ENCODE peak calls at places on chromosomes 16 and 17, in ten cellular contexts. K, M, A, O, Q, X, T, B, V and S are unnamed samples.

GRCh38 chr17:59668816-59669215 is 38.4 kb downstream of the PTRH2 start:
- DNase-seq in K (no peak), Q (no peak), T (no peak), X (no peak), O (no peak), B (no peak), V (no peak), M (no peak), A (no peak), S (no peak)

GRCh38 chr17:47896672-47897490 is 845 bp downstream of the SP2 start:
- DNase-seq in M (no peak), V (no peak), Q (no peak), B (no peak), X (no peak), A (no peak), T (no peak), O (no peak), K (no peak), S (no peak)

GRCh38 chr16:11964761-11965539 is at the start of gene TNFRSF17:
- DNase-seq in M (no peak), T (no peak), A (no peak), K (no peak), V (no peak), X (no peak), Q (no peak), O (no peak), B (peak), S (no peak)

GRCh38 chr17:82858376-82859126 is 18.7 kb upstream of the ZNF750 start:
- DNase-seq in M (no peak), T (no peak), A (peak), Q (peak), O (no peak), X (peak), B (no peak), V (peak), K (no peak), S (no peak)

GRCh38 chr16:88356727-88357199 is 26.0 kb upstream of the ZNF469 start:
- DNase-seq in T (no peak), X (peak), V (no peak), M (no peak), K (no peak), Q (no peak), B (no peak), A (peak), O (peak), S (no peak)

GRCh38 chr16:30051518-30051917 is 14.0 kb upstream of the ALDOA start:
- DNase-seq in K (no peak), Q (no peak), B (no peak), O (no peak), V (no peak), T (no peak), A (no peak), M (no peak), X (no peak), S (no peak)

GRCh38 chr17:37273419-37274051 is 102.2 kb upstream of the C17orf78 start:
- DNase-seq in O (peak), V (no peak), B (no peak), X (no peak), A (no peak), K (no peak), M (no peak), Q (no peak), T (no peak), S (no peak)

GRCh38 chr16:58464916-58465731 is 34.8 kb upstream of the NDRG4 start:
- DNase-seq in A (no peak), Q (no peak), O (peak), T (no peak), K (peak), X (no peak), M (peak), V (no peak), B (no peak), S (no peak)

GRCh38 chr17:61634942-61635538 is 44.0 kb upstream of the NACA2 start:
- DNase-seq in A (no peak), B (no peak), T (no peak), O (no peak), Q (no peak), M (no peak), X (no peak), V (no peak), K (no peak), S (no peak)

GRCh38 chr17:8142887-8143580 is 9.2 kb downstream of the PER1 start:
- DNase-seq in K (no peak), X (peak), B (no peak), A (peak), O (no peak), M (no peak), V (no peak), T (no peak), Q (no peak), S (no peak)

GRCh38 chr16:75108792-75109731 is 7.5 kb downstream of the LDHD start:
- DNase-seq in Q (peak), A (peak), X (peak), B (peak), O (no peak), K (no peak), T (no peak), V (peak), M (peak), S (no peak)

GRCh38 chr16:67409631-67410030 is 6.6 kb downstream of the ZDHHC1 start:
- DNase-seq in A (no peak), V (no peak), K (no peak), Q (no peak), M (no peak), B (no peak), X (no peak), O (no peak), T (no peak), S (no peak)

GRCh38 chr16:4514606-4515005 is 24.0 kb downstream of the CDIP1 start:
- DNase-seq in K (no peak), X (peak), V (no peak), A (no peak), T (no peak), M (no peak), O (no peak), Q (no peak), B (no peak), S (no peak)

GRCh38 chr17:17359271-17359670 is 56.1 kb downstream of the NT5M start:
- DNase-seq in O (no peak), X (no peak), T (no peak), Q (no peak), K (no peak), B (no peak), M (no peak), V (no peak), A (no peak), S (no peak)

GRCh38 chr17:17710728-17711541 is 29.7 kb downstream of the RAI1 start:
- DNase-seq in B (no peak), T (peak), K (no peak), A (peak), X (no peak), O (peak), V (no peak), Q (no peak), M (no peak), S (no peak)

GRCh38 chr16:87416826-87417471 is 24.8 kb downstream of the MAP1LC3B start:
- DNase-seq in V (peak), Q (peak), K (no peak), X (no peak), B (peak), M (no peak), O (peak), T (no peak), A (peak), S (no peak)

GRCh38 chr16:57178793-57179212 is 7.0 kb downstream of the PSME3IP1 start:
- DNase-seq in A (no peak), X (no peak), Q (no peak), M (no peak), T (no peak), V (no peak), O (no peak), B (no peak), K (no peak), S (no peak)

GRCh38 chr17:72479113-72479512 is 358.3 kb downstream of the SOX9 start:
- DNase-seq in X (no peak), T (no peak), V (no peak), A (no peak), K (no peak), B (peak), Q (no peak), O (no peak), M (no peak), S (no peak)

GRCh38 chr16:30669026-30670000 is 11.1 kb downstream of the FBRS start:
- DNase-seq in M (no peak), T (no peak), X (peak), Q (no peak), B (no peak), V (no peak), K (no peak), A (no peak), O (no peak), S (no peak)

GRCh38 chr16:12390074-12390473 is 413.5 kb downstream of the SNX29 start:
- DNase-seq in A (no peak), B (no peak), T (no peak), X (no peak), K (no peak), V (no peak), M (no peak), O (no peak), Q (no peak), S (no peak)

GRCh38 chr17:40486513-40487370 is 14.7 kb downstream of the TNS4 start:
- DNase-seq in V (no peak), T (no peak), O (no peak), A (no peak), M (no peak), B (no peak), K (no peak), Q (no peak), X (no peak), S (no peak)

GRCh38 chr16:27333549-27333948 is 19.8 kb downstream of the IL4R start:
- DNase-seq in A (no peak), X (no peak), T (no peak), K (no peak), M (no peak), Q (no peak), B (no peak), V (no peak), O (no peak), S (no peak)

GRCh38 chr16:3876695-3877094 is 3.8 kb downstream of the CREBBP start:
- DNase-seq in K (no peak), O (no peak), Q (no peak), T (no peak), M (no peak), X (no peak), B (no peak), V (no peak), A (no peak), S (no peak)

GRCh38 chr17:67180275-67180674 is 64.7 kb downstream of the HELZ start:
- DNase-seq in M (no peak), A (no peak), T (no peak), X (no peak), B (no peak), K (no peak), Q (no peak), O (no peak), V (no peak), S (no peak)

GRCh38 chr16:12573730-12574383 is 229.8 kb downstream of the CPPED1 start:
- DNase-seq in X (no peak), M (peak), A (no peak), T (peak), Q (peak), V (peak), B (peak), O (peak), K (peak), S (peak)

GRCh38 chr16:77945126-77945525 is 77.2 kb upstream of the CLEC3A start:
- DNase-seq in O (no peak), Q (no peak), K (no peak), T (no peak), B (no peak), V (no peak), M (no peak), X (no peak), A (no peak), S (no peak)

GRCh38 chr17:50863221-50863843 is 2.8 kb downstream of the TOB1 start:
- DNase-seq in A (no peak), T (no peak), V (no peak), Q (peak), K (peak), O (peak), B (peak), X (peak), M (peak), S (no peak)

GRCh38 chr17:76153640-76154039 is 12.6 kb upstream of the FOXJ1 start:
- DNase-seq in M (no peak), Q (no peak), K (no peak), A (peak), O (no peak), T (no peak), X (no peak), V (no peak), B (no peak), S (no peak)

GRCh38 chr17:5254414-5254813 is 19.8 kb upstream of the SCIMP start:
- DNase-seq in A (no peak), O (no peak), V (no peak), M (no peak), T (no peak), Q (no peak), X (no peak), B (no peak), K (no peak), S (no peak)

GRCh38 chr16:17470871-17471744 is at the start of gene XYLT1:
- DNase-seq in V (peak), B (no peak), O (peak), A (peak), M (peak), K (peak), Q (peak), X (peak), T (peak), S (peak)

GRCh38 chr16:56848955-56849689 is 15.9 kb upstream of the SLC12A3 start:
- DNase-seq in T (no peak), O (no peak), B (no peak), K (no peak), Q (no peak), A (no peak), V (no peak), M (no peak), X (no peak), S (no peak)

GRCh38 chr16:69131749-69132423 is 502 bp downstream of the CHTF8 start:
- DNase-seq in K (peak), Q (peak), B (peak), O (peak), M (peak), T (peak), A (no peak), X (no peak), V (peak), S (no peak)

GRCh38 chr16:78461496-78461938 is 362.1 kb downstream of the WWOX start:
- DNase-seq in A (no peak), V (no peak), Q (no peak), O (no peak), K (no peak), B (no peak), T (no peak), X (no peak), M (no peak), S (no peak)

GRCh38 chr17:73827627-73828241 is 183.5 kb upstream of the SDK2 start:
- DNase-seq in B (no peak), O (no peak), A (no peak), T (no peak), M (no peak), X (no peak), V (peak), Q (no peak), K (no peak), S (no peak)

GRCh38 chr16:66028505-66029216 is 337.8 kb upstream of the CDH5 start:
- DNase-seq in A (no peak), Q (no peak), V (no peak), K (no peak), O (no peak), X (no peak), M (no peak), T (no peak), B (no peak), S (no peak)

GRCh38 chr17:74773871-74774286 is 2.3 kb downstream of the NAT9 start:
- DNase-seq in M (no peak), Q (no peak), O (no peak), X (no peak), B (no peak), K (no peak), V (no peak), A (no peak), T (no peak), S (no peak)

DNA sequence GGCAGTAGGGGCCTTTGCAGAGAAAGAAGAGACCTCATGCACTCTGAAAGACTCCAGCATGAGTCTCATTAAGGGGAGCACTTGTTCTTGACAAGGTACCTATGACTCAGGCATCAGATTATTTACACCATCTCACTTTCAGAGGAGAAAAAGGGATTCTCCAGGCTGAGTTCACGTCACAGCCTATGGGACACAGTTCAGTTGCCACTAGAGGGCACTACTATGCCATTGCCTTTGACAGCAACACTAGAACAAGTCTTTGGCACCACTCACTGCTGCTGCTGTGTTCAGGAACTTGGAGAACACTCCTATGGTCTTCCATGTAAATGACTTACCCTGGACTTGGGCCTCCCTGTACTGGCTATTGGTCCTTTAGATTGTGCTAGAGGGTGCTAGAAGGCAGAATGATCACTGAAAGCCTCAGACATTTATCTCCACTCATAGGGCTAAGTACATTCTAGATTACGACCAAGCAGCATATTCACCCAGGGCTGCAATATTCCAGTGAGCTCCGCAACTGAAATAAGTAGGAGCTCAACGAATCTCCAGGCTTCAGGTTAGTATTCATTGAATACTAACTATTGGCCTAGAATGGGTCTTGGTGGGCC is 225.1 kb upstream of the CA10 start:
- DNase-seq in X (no peak), B (peak), O (peak), K (peak), A (no peak), V (no peak), T (peak), M (peak), Q (peak), S (no peak)
- TF ChIP-seq CTCF in X (peak), B (peak), O (peak), K (peak), A (peak), V (no peak), T (peak), M (peak), Q (peak), S (no peak)

GRCh38 chr17:19269641-19270040 is 32.5 kb downstream of the EPN2 start:
- DNase-seq in M (no peak), O (no peak), A (no peak), K (no peak), X (no peak), Q (no peak), V (no peak), B (no peak), T (no peak), S (no peak)

GRCh38 chr17:19270951-19271611 is 33.9 kb downstream of the EPN2 start:
- DNase-seq in T (no peak), X (no peak), O (no peak), Q (no peak), B (peak), V (no peak), M (peak), K (no peak), A (no peak), S (no peak)

GRCh38 chr17:19269102-19269501 is 31.9 kb downstream of the EPN2 start:
- DNase-seq in K (no peak), V (no peak), X (no peak), O (no peak), T (no peak), M (no peak), Q (no peak), B (no peak), A (no peak), S (no peak)

GRCh38 chr17:19271751-19272357 is 34.7 kb downstream of the EPN2 start:
- DNase-seq in V (no peak), A (no peak), Q (no peak), B (no peak), T (no peak), K (no peak), X (no peak), O (no peak), M (peak), S (no peak)

GRCh38 chr17:19270347-19270950 is 33.3 kb downstream of the EPN2 start:
- DNase-seq in A (no peak), X (no peak), B (no peak), V (no peak), K (no peak), M (peak), O (no peak), Q (no peak), T (no peak), S (no peak)
- TF ChIP-seq CTCF in A (no peak), X (peak), B (no peak), V (no peak), K (no peak), M (peak), O (no peak), Q (no peak), T (no peak), S (no peak)

GRCh38 chr17:19867094-19867653 is 562 bp downstream of the ULK2 start:
- DNase-seq in Q (peak), T (peak), V (peak), K (peak), B (peak), X (peak), O (peak), A (peak), M (peak), S (peak)
- TF ChIP-seq CTCF in Q (no peak), T (no peak), V (no peak), K (peak), B (peak), X (peak), O (peak), A (no peak), M (peak), S (no peak)

DNA sequence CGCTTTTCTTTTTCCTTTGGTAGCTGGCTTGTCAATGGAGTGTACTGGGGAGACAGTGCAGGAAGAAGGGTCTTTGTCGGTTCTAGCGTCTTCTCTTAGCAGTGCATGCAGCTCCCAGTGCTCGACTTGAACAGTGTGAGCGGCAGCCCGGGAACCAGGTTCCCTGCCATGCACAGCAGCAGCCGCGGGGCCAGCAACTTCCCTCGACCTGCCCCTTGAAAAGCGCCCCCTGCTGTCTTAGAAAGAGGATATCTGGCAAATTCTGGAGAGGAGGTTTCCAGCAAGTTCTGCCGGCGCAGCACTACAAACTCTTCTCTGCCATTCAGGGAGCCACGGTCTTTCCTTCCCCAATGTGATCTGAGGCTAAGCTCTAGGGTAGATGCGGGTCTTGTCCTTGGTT is 451.5 kb downstream of the PMP22 start:
- DNase-seq in X (peak), O (peak), Q (peak), K (no peak), A (peak), M (no peak), B (no peak), V (no peak), T (no peak), S (no peak)
- TF ChIP-seq CTCF in X (peak), O (peak), Q (peak), K (peak), A (peak), M (peak), B (no peak), V (peak), T (peak), S (peak)

GRCh38 chr17:10606110-10606509 is 51.0 kb downstream of the MYH3 start:
- DNase-seq in O (no peak), M (no peak), A (no peak), Q (no peak), K (no peak), B (no peak), V (no peak), X (no peak), T (no peak), S (no peak)

GRCh38 chr17:10600551-10600950 is 51.1 kb upstream of the MYH2 start:
- DNase-seq in T (no peak), Q (no peak), O (no peak), V (no peak), X (no peak), A (no peak), M (no peak), K (no peak), B (no peak), S (no peak)

GRCh38 chr17:10603889-10604288 is 53.2 kb downstream of the MYH3 start:
- DNase-seq in Q (no peak), T (no peak), X (no peak), A (no peak), K (no peak), V (no peak), B (no peak), O (no peak), M (no peak), S (no peak)

GRCh38 chr17:10604521-10604920 is 52.6 kb downstream of the MYH3 start:
- DNase-seq in O (no peak), T (no peak), X (no peak), Q (no peak), A (no peak), V (no peak), M (no peak), B (no peak), K (no peak), S (no peak)

GRCh38 chr17:10605221-10605783 is 51.8 kb downstream of the MYH3 start:
- DNase-seq in B (no peak), O (no peak), T (no peak), Q (no peak), M (no peak), V (no peak), K (no peak), A (no peak), X (no peak), S (no peak)
- TF ChIP-seq CTCF in B (no peak), O (no peak), T (no peak), Q (no peak), M (no peak), V (no peak), K (no peak), A (no peak), X (no peak), S (no peak)